ENCODE peak calls at places on chromosomes 13 and 19, in six cellular contexts. Q is stimulated activated CD4-positive, alpha-beta T cell treated with anti-CD3 and anti-CD28 coated beads, Interleukin-15, amount 100 ng/mL, for 1 hour; U is HAP-1; Y is brain microvascular endothelial cell; M is endothelial cell; R is activated naive CD4-positive, alpha-beta T cell. L is an unnamed sample.

GRCh38 chr19:12052057-12052570 is 647 bp downstream of the ZNF878 start:
- DNase-seq in Y (no peak), M (no peak), U (no peak), R (no peak), Q (no peak), L (no peak)

GRCh38 chr19:10290439-10290875 is 705 bp downstream of the ICAM5 start:
- DNase-seq in U (peak; percentile 59), M (no peak), R (no peak), Q (no peak), Y (no peak), L (no peak)

GRCh38 chr13:99339736-99340392 is 32.7 kb upstream of the GPR183 start:
- DNase-seq in M (no peak), U (no peak), Y (no peak), R (no peak), Q (no peak), L (peak; percentile 65)

GRCh38 chr13:105587786-105588185 is 947.7 kb downstream of the EFNB2 start:
- DNase-seq in Y (peak; percentile 71), M (no peak), U (no peak), R (no peak), Q (no peak), L (no peak)

GRCh38 chr13:104869501-104869900 is 1666.0 kb downstream of the EFNB2 start:
- DNase-seq in Y (peak; percentile 48), R (no peak), M (no peak), Q (no peak), U (no peak), L (no peak)

GRCh38 chr19:5038631-5039271 is 69.8 kb downstream of the KDM4B start:
- DNase-seq in U (peak; percentile 53), M (peak; percentile 33), R (no peak), Y (no peak), Q (no peak), L (no peak)

GRCh38 chr13:50788551-50788950 is 54.9 kb downstream of the DLEU7 start:
- DNase-seq in R (no peak), U (no peak), M (no peak), Y (peak; percentile 31), Q (no peak), L (no peak)

GRCh38 chr19:801861-802496 is 4.7 kb downstream of the PTBP1 start:
- DNase-seq in R (no peak), M (no peak), Y (no peak), U (no peak), Q (no peak), L (no peak)

GRCh38 chr19:8120636-8121480 is 28.5 kb downstream of the FBN3 start:
- DNase-seq in Q (no peak), M (no peak), Y (no peak), U (no peak), R (no peak), L (no peak)

GRCh38 chr19:892243-892996 is 567 bp downstream of the MED16 start:
- DNase-seq in Q (no peak), Y (no peak), R (no peak), M (peak; percentile 26), U (peak; percentile 68), L (no peak)

GRCh38 chr19:54803410-54803809 is at the start of gene KIR2DL4:
- DNase-seq in Y (no peak), M (no peak), U (no peak), Q (no peak), R (no peak), L (no peak)

L was measured in central memory CD8-positive, alpha-beta T cell.